ENCODE peak calls at places on chromosomes 16 and 17, in four cellular contexts. O is MM.1S, X is PC-3, D is GM23338. K is an unnamed sample.

GRCh38 chr17:14341866-14342265 is 41.0 kb downstream of the HS3ST3B1 start:
- DNase-seq in D (peak; percentile 43), O (no peak), X (no peak), K (peak; percentile 18)

GRCh38 chr17:46770439-46770817 is 48.1 kb downstream of the WNT3 start:
- DNase-seq in D (peak; percentile 21), O (no peak), X (no peak), K (no peak)

GRCh38 chr17:62696726-62697490 is 69.4 kb downstream of the MRC2 start:
- DNase-seq in X (no peak), D (no peak), O (no peak), K (peak; percentile 42)

GRCh38 chr16:51538707-51539604 is 387.9 kb upstream of the SALL1 start:
- DNase-seq in O (no peak), X (peak; percentile 2), D (no peak), K (peak; percentile 96)

GRCh38 chr16:86827521-86827920 is 249.2 kb downstream of the FOXL1 start:
- DNase-seq in X (peak; percentile 37), O (no peak), D (no peak), K (no peak)

GRCh38 chr17:41885733-41886132 is 20.5 kb upstream of the KLHL11 start:
- DNase-seq in D (peak; percentile 13), X (no peak), O (no peak), K (no peak)

GRCh38 chr17:81635431-81635830 is 1.5 kb downstream of the NPLOC4 start:
- DNase-seq in X (peak; percentile 37), D (no peak), O (no peak), K (no peak)

GRCh38 chr17:72429066-72429638 is 308.3 kb downstream of the SOX9 start:
- DNase-seq in X (no peak), O (no peak), D (no peak), K (no peak)

GRCh38 chr16:1439058-1439698 is 5.2 kb downstream of the CCDC154 start:
- DNase-seq in X (no peak), O (no peak), D (no peak), K (no peak)

GRCh38 chr16:12330977-12331376 is 354.4 kb downstream of the SNX29 start:
- DNase-seq in D (no peak), X (no peak), O (no peak), K (peak; percentile 29)

GRCh38 chr16:65975049-65975708 is 391.3 kb upstream of the CDH5 start:
- DNase-seq in D (peak; percentile 8), O (no peak), X (peak; percentile 90), K (peak; percentile 78)

GRCh38 chr16:88868974-88869672 is 2.7 kb upstream of the PABPN1L start:
- DNase-seq in D (no peak), X (no peak), O (no peak), K (no peak)

GRCh38 chr17:50396261-50397110 is 837 bp downstream of the LRRC59 start:
- DNase-seq in D (peak; percentile 19), X (peak; percentile 64), O (peak; percentile 19), K (peak; percentile 90)

GRCh38 chr16:75433732-75434413 is 570 bp upstream of the CFDP1 start:
- DNase-seq in D (peak; percentile 89), X (peak; percentile 72), O (peak; percentile 66), K (peak; percentile 95)

GRCh38 chr17:5740937-5741336 is 156.6 kb upstream of the NLRP1 start:
- DNase-seq in X (no peak), O (no peak), D (peak; percentile 23), K (no peak)

GRCh38 chr16:68087688-68088087 is 2.5 kb downstream of the NFATC3 start:
- DNase-seq in D (no peak), O (no peak), X (no peak), K (no peak)

GRCh38 chr16:22189473-22190168 is 16.5 kb upstream of the EEF2K start:
- DNase-seq in O (peak; percentile 73), X (peak; percentile 41), D (peak; percentile 59), K (peak; percentile 57)

GRCh38 chr17:78697846-78698343 is 84.2 kb downstream of the CYTH1 start:
- DNase-seq in D (no peak), X (no peak), O (no peak), K (no peak)

GRCh38 chr17:72383053-72383847 is 262.4 kb downstream of the SOX9 start:
- DNase-seq in O (no peak), X (no peak), D (peak; percentile 79), K (no peak)

GRCh38 chr17:1299729-1300579 is 20.5 kb downstream of the TRARG1 start:
- DNase-seq in X (no peak), O (no peak), D (no peak), K (no peak)

GRCh38 chr17:40244255-40244654 is 25.2 kb downstream of the WIPF2 start:
- DNase-seq in D (no peak), X (no peak), O (no peak), K (no peak)

GRCh38 chr17:79621151-79621940 is 10.5 kb upstream of the RBFOX3 start:
- DNase-seq in X (no peak), O (no peak), D (no peak), K (no peak)

GRCh38 chr17:81329927-81330883 is 35.1 kb upstream of the SLC38A10 start:
- DNase-seq in X (peak; percentile 48), O (no peak), D (peak; percentile 40), K (peak; percentile 24)

GRCh38 chr17:59893617-59894100 is 738 bp downstream of the RPS6KB1 start:
- DNase-seq in X (peak; percentile 39), O (peak; percentile 54), D (peak; percentile 63), K (peak; percentile 62)

GRCh38 chr16:65122974-65123845 is 1.3 kb upstream of the CDH11 start:
- DNase-seq in X (peak; percentile 48), O (no peak), D (peak; percentile 59), K (peak; percentile 78)

GRCh38 chr16:47374629-47375028 is 86.2 kb downstream of the ITFG1 start:
- DNase-seq in X (no peak), D (no peak), O (no peak), K (no peak)

GRCh38 chr16:47371615-47372014 is 89.2 kb downstream of the ITFG1 start:
- DNase-seq in O (no peak), D (no peak), X (no peak), K (no peak)

GRCh38 chr16:47370536-47370935 is 90.3 kb downstream of the ITFG1 start:
- DNase-seq in X (no peak), O (no peak), D (no peak), K (no peak)

GRCh38 chr16:47377156-47377555 is 83.7 kb downstream of the ITFG1 start:
- DNase-seq in D (peak; percentile 41), O (no peak), X (peak; percentile 44), K (no peak)

DNA sequence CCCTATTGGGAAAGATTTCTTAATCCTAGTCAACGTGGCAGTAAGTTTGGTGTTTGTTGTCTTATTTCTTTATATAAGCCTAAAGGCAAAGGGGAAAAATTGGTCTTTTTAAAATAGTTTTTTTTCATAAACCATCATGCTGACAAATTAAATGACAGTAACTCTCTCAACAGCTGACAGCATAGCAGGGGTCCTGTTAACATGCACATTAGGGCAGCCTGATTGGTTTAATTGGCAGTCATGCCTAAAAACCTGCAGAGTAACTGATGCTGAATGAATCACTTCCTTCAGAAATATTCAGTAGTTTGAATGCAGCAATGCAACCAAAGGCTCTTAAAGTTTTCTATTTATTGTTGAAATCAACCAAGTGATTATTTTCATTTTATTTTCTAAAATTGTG is 85.4 kb downstream of the ITFG1 start:
- DNase-seq in O (no peak), D (no peak), X (no peak), K (no peak)
- H3F3A ChIP-seq in O (no peaks in the 10 kb centered on the region), D (no peaks in the 10 kb centered on the region), X (no peaks in the 10 kb centered on the region), K (no peaks in the 10 kb centered on the region)

GRCh38 chr16:117381-118365 is 20.8 kb downstream of the NPRL3 start:
- DNase-seq in O (peak; percentile 36), X (peak; percentile 59), D (peak; percentile 95), K (peak; percentile 64)
- TF ChIP-seq EZH2phosphoT487 in O (no peak), X (no peak), D (no peak), K (no peak)

DNA sequence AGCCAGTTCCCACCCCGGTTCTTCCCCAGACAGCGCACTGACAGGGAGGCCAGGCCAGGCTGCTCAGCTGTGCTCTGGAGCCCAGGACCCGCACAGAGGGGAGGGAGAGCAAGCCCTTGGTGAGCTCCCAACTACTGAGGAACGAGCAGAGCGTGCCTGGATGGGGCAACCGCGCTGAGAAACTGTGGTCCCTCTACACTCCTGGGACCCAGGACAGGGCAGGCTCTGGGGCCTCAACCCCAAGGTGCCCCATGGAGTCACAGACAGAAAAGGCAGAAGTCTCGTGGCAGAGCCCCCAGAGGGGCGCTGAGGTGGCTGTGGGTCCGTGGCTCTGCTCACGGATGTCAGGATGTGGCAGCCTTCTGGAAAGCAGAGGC is 16.3 kb downstream of the SLX4 start:
- DNase-seq in X (no peak), D (no peak), O (no peak), K (no peak)
- H3K9me2 ChIP-seq in X (no peaks in the 10 kb centered on the region), D (no peaks in the 10 kb centered on the region), O (no peaks in the 10 kb centered on the region), K (no peaks in the 10 kb centered on the region)

GRCh38 chr17:76735006-76735405 is 2.1 kb downstream of the SRSF2 start:
- DNase-seq in O (peak; percentile 82), D (no peak), X (peak; percentile 44), K (peak; percentile 61)
- H3F3A ChIP-seq in O (peaks cover 63% of the 10 kb centered on the region), D (peaks cover 48% of the 10 kb centered on the region), X (peaks cover 27% of the 10 kb centered on the region), K (peaks cover 58% of the 10 kb centered on the region)

K was measured in GM23248.